ENCODE peak calls at places on chromosome 4, in five cellular contexts. One of them, this sample, is unnamed.

GRCh38 chr4:36317731-36318130 is 36.3 kb downstream of the DTHD1 start:
- DNase-seq in K562: no peak
- DNase-seq in HepG2: no peak
- DNase-seq in GM12878: no peak
- DNase-seq in H1: no peak
- DNase-seq in this sample: no peak

GRCh38 chr4:36349904-36350554 is 68.6 kb downstream of the DTHD1 start:
- DNase-seq in K562: no peak
- DNase-seq in HepG2: no peak
- DNase-seq in GM12878: no peak
- DNase-seq in H1: no peak
- DNase-seq in this sample: no peak

GRCh38 chr4:108072300-108072699 is 82.6 kb downstream of the HADH start:
- DNase-seq in K562: no peak
- DNase-seq in HepG2: no peak
- DNase-seq in GM12878: peak; percentile 38
- DNase-seq in H1: no peak
- DNase-seq in this sample: no peak

GRCh38 chr4:24932831-24933230 is 20.0 kb upstream of the CCDC149 start:
- DNase-seq in K562: no peak
- DNase-seq in HepG2: no peak
- DNase-seq in GM12878: no peak
- DNase-seq in H1: no peak
- DNase-seq in this sample: no peak

GRCh38 chr4:169231647-169232262 is 39.0 kb downstream of the SH3RF1 start:
- DNase-seq in K562: no peak
- DNase-seq in HepG2: no peak
- DNase-seq in GM12878: no peak
- DNase-seq in H1: no peak
- DNase-seq in this sample: no peak

GRCh38 chr4:155967098-155967497 is 13.4 kb upstream of the CTSO start:
- DNase-seq in K562: no peak
- DNase-seq in HepG2: no peak
- DNase-seq in GM12878: no peak
- DNase-seq in H1: no peak
- DNase-seq in this sample: no peak

GRCh38 chr4:53601251-53601764 is 10.0 kb upstream of the LNX1 start:
- DNase-seq in K562: peak; percentile 53
- DNase-seq in HepG2: peak; percentile 27
- DNase-seq in GM12878: no peak
- DNase-seq in H1: peak; percentile 75
- DNase-seq in this sample: no peak

GRCh38 chr4:112747035-112747434 is 110.1 kb downstream of the LARP7 start:
- DNase-seq in K562: no peak
- DNase-seq in HepG2: peak; percentile 3
- DNase-seq in GM12878: no peak
- DNase-seq in H1: no peak
- DNase-seq in this sample: peak; percentile 44

GRCh38 chr4:162499478-162499877 is 335.7 kb upstream of the FSTL5 start:
- DNase-seq in K562: no peak
- DNase-seq in HepG2: no peak
- DNase-seq in GM12878: no peak
- DNase-seq in H1: no peak
- DNase-seq in this sample: no peak

GRCh38 chr4:42327323-42327722 is 70.0 kb upstream of the SHISA3 start:
- DNase-seq in K562: no peak
- DNase-seq in HepG2: no peak
- DNase-seq in GM12878: no peak
- DNase-seq in H1: no peak
- DNase-seq in this sample: no peak

GRCh38 chr4:48947731-48948130 is 38.3 kb upstream of the CWH43 start:
- DNase-seq in K562: peak; percentile 23
- DNase-seq in HepG2: no peak
- DNase-seq in GM12878: no peak
- DNase-seq in H1: no peak
- DNase-seq in this sample: no peak

GRCh38 chr4:24150021-24150420 is 260.2 kb upstream of the PPARGC1A start:
- DNase-seq in K562: no peak
- DNase-seq in HepG2: no peak
- DNase-seq in GM12878: no peak
- DNase-seq in H1: no peak
- DNase-seq in this sample: no peak

GRCh38 chr4:7212101-7212674 is 19.9 kb downstream of the SORCS2 start:
- DNase-seq in K562: no peak
- DNase-seq in HepG2: peak; percentile 38
- DNase-seq in GM12878: no peak
- DNase-seq in H1: no peak
- DNase-seq in this sample: no peak

GRCh38 chr4:182207806-182208483 is 35.3 kb upstream of the TENM3 start:
- DNase-seq in K562: no peak
- DNase-seq in HepG2: no peak
- DNase-seq in GM12878: no peak
- DNase-seq in H1: no peak
- DNase-seq in this sample: no peak

GRCh38 chr4:147076179-147076578 is 130.5 kb upstream of the TTC29 start:
- DNase-seq in K562: peak; percentile 10
- DNase-seq in HepG2: no peak
- DNase-seq in GM12878: no peak
- DNase-seq in H1: no peak
- DNase-seq in this sample: no peak

GRCh38 chr4:7828011-7828720 is 111.5 kb downstream of the AFAP1 start:
- DNase-seq in K562: peak; percentile 18
- DNase-seq in HepG2: no peak
- DNase-seq in GM12878: no peak
- DNase-seq in H1: no peak
- DNase-seq in this sample: no peak

GRCh38 chr4:77031544-77031943 is 44.2 kb downstream of the CCNI start:
- DNase-seq in K562: no peak
- DNase-seq in HepG2: no peak
- DNase-seq in GM12878: no peak
- DNase-seq in H1: no peak
- DNase-seq in this sample: no peak

GRCh38 chr4:139656614-139657486 is 8.8 kb upstream of the MGST2 start:
- DNase-seq in K562: peak; percentile 84
- DNase-seq in HepG2: peak; percentile 76
- DNase-seq in GM12878: no peak
- DNase-seq in H1: peak; percentile 58
- DNase-seq in this sample: peak; percentile 74

GRCh38 chr4:139492429-139492828 is 38.5 kb downstream of the RAB33B start:
- DNase-seq in K562: no peak
- DNase-seq in HepG2: no peak
- DNase-seq in GM12878: no peak
- DNase-seq in H1: no peak
- DNase-seq in this sample: no peak

GRCh38 chr4:154208424-154208823 is 283.2 kb downstream of the DCHS2 start:
- DNase-seq in K562: peak; percentile 78
- DNase-seq in HepG2: no peak
- DNase-seq in GM12878: no peak
- DNase-seq in H1: no peak
- DNase-seq in this sample: peak; percentile 34

GRCh38 chr4:185713272-185713671 is 98.7 kb downstream of the SORBS2 start:
- DNase-seq in K562: no peak
- DNase-seq in HepG2: peak; percentile 62
- DNase-seq in GM12878: no peak
- DNase-seq in H1: no peak
- DNase-seq in this sample: no peak

GRCh38 chr4:52045028-52045427 is 6.1 kb upstream of the SPATA18 start:
- DNase-seq in K562: no peak
- DNase-seq in HepG2: no peak
- DNase-seq in GM12878: no peak
- DNase-seq in H1: no peak
- DNase-seq in this sample: no peak

GRCh38 chr4:90449626-90450025 is 322.4 kb downstream of the CCSER1 start:
- DNase-seq in K562: no peak
- DNase-seq in HepG2: no peak
- DNase-seq in GM12878: no peak
- DNase-seq in H1: no peak
- DNase-seq in this sample: no peak

GRCh38 chr4:159042097-159042605 is 60.7 kb upstream of the RAPGEF2 start:
- DNase-seq in K562: peak; percentile 98
- DNase-seq in HepG2: no peak
- DNase-seq in GM12878: no peak
- DNase-seq in H1: no peak
- DNase-seq in this sample: no peak

GRCh38 chr4:147037089-147037488 is 91.4 kb upstream of the TTC29 start:
- DNase-seq in K562: no peak
- DNase-seq in HepG2: no peak
- DNase-seq in GM12878: no peak
- DNase-seq in H1: no peak
- DNase-seq in this sample: no peak

GRCh38 chr4:108536577-108536976 is 83.8 kb upstream of the RPL34 start:
- DNase-seq in K562: no peak
- DNase-seq in HepG2: no peak
- DNase-seq in GM12878: no peak
- DNase-seq in H1: no peak
- DNase-seq in this sample: no peak

GRCh38 chr4:115729739-115730266 is 616.4 kb upstream of the NDST4 start:
- DNase-seq in K562: no peak
- DNase-seq in HepG2: no peak
- DNase-seq in GM12878: no peak
- DNase-seq in H1: no peak
- DNase-seq in this sample: no peak

GRCh38 chr4:146338512-146338911 is 124.2 kb downstream of the REELD1 start:
- DNase-seq in K562: no peak
- DNase-seq in HepG2: no peak
- DNase-seq in GM12878: no peak
- DNase-seq in H1: no peak
- DNase-seq in this sample: no peak

GRCh38 chr4:149426461-149426860 is 389.2 kb downstream of the IQCM start:
- DNase-seq in K562: no peak
- DNase-seq in HepG2: no peak
- DNase-seq in GM12878: no peak
- DNase-seq in H1: no peak
- DNase-seq in this sample: no peak

GRCh38 chr4:14783011-14783877 is 219.0 kb upstream of the CPEB2 start:
- DNase-seq in K562: no peak
- DNase-seq in HepG2: no peak
- DNase-seq in GM12878: peak; percentile 48
- DNase-seq in H1: no peak
- DNase-seq in this sample: no peak

GRCh38 chr4:155025762-155026457 is 182.5 kb upstream of the NPY2R start:
- DNase-seq in K562: peak; percentile 44
- DNase-seq in HepG2: peak; percentile 48
- DNase-seq in GM12878: no peak
- DNase-seq in H1: peak; percentile 83
- DNase-seq in this sample: peak; percentile 65

DNA sequence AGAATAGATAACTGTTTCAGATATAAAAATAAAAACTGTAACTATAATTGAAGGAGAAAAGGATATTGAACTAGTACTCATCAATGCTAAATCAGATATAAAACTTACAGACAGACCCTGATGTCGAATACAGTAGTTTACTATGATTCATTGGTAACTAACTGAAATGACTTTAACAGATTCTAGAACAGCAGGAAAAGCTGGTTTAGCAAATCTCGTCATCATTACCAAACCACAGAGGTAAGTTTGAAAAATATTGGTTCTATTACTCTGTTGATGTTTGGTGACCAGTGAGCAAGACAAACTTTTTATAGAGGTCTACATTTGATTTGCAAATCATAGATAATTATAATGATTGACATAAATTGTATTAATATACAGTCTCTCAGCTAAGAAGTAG is 551.4 kb upstream of the ADGRL3 start:
- DNase-seq in K562: no peak
- DNase-seq in HepG2: no peak
- DNase-seq in GM12878: no peak
- DNase-seq in H1: no peak
- DNase-seq in this sample: no peak
- TF ChIP-seq SRF in K562: no peak
- TF ChIP-seq SRF in HepG2: no peak
- TF ChIP-seq SRF in GM12878: no peak
- TF ChIP-seq SRF in H1: no peak
- TF ChIP-seq SRF in this sample: no peak

GRCh38 chr4:57100979-57101629 is 9.1 kb downstream of the IGFBP7 start:
- DNase-seq in K562: no peak
- DNase-seq in HepG2: peak; percentile 88
- DNase-seq in GM12878: no peak
- DNase-seq in H1: no peak
- DNase-seq in this sample: no peak
- TF ChIP-seq CTCF in K562: no peak
- TF ChIP-seq CTCF in HepG2: no peak
- TF ChIP-seq CTCF in GM12878: no peak
- TF ChIP-seq CTCF in H1: no peak
- TF ChIP-seq CTCF in this sample: no peak

GRCh38 chr4:186844059-186844681 is 120.5 kb upstream of the FAT1 start:
- DNase-seq in K562: peak; percentile 64
- DNase-seq in HepG2: no peak
- DNase-seq in GM12878: no peak
- DNase-seq in H1: no peak
- DNase-seq in this sample: no peak
- TF ChIP-seq SRF in K562: no peak
- TF ChIP-seq SRF in HepG2: no peak
- TF ChIP-seq SRF in GM12878: no peak
- TF ChIP-seq SRF in H1: no peak
- TF ChIP-seq SRF in this sample: no peak

GRCh38 chr4:37993806-37994205 is 33.6 kb downstream of the PTTG2 start:
- DNase-seq in K562: no peak
- DNase-seq in HepG2: no peak
- DNase-seq in GM12878: no peak
- DNase-seq in H1: no peak
- DNase-seq in this sample: no peak
- TF ChIP-seq CTCF in K562: no peak
- TF ChIP-seq CTCF in HepG2: no peak
- TF ChIP-seq CTCF in GM12878: no peak
- TF ChIP-seq CTCF in H1: no peak
- TF ChIP-seq CTCF in this sample: no peak

GRCh38 chr4:74613266-74613665 is 168.3 kb downstream of the AREG start:
- DNase-seq in K562: no peak
- DNase-seq in HepG2: no peak
- DNase-seq in GM12878: no peak
- DNase-seq in H1: no peak
- DNase-seq in this sample: no peak

GRCh38 chr4:74603186-74603585 is 158.2 kb downstream of the AREG start:
- DNase-seq in K562: no peak
- DNase-seq in HepG2: no peak
- DNase-seq in GM12878: no peak
- DNase-seq in H1: no peak
- DNase-seq in this sample: no peak

GRCh38 chr4:74610491-74610890 is 165.6 kb downstream of the AREG start:
- DNase-seq in K562: no peak
- DNase-seq in HepG2: no peak
- DNase-seq in GM12878: no peak
- DNase-seq in H1: no peak
- DNase-seq in this sample: no peak

GRCh38 chr4:74612837-74613236 is 167.9 kb downstream of the AREG start:
- DNase-seq in K562: no peak
- DNase-seq in HepG2: no peak
- DNase-seq in GM12878: no peak
- DNase-seq in H1: no peak
- DNase-seq in this sample: no peak

GRCh38 chr4:74608151-74608949 is 163.4 kb downstream of the AREG start:
- DNase-seq in K562: peak; percentile 10
- DNase-seq in HepG2: no peak
- DNase-seq in GM12878: no peak
- DNase-seq in H1: no peak
- DNase-seq in this sample: no peak
- TF ChIP-seq SRF in K562: no peak
- TF ChIP-seq SRF in HepG2: no peak
- TF ChIP-seq SRF in GM12878: no peak
- TF ChIP-seq SRF in H1: no peak
- TF ChIP-seq SRF in this sample: no peak

GRCh38 chr4:58732973-58733372 is 1622.8 kb upstream of the IGFBP7 start:
- DNase-seq in K562: no peak
- DNase-seq in HepG2: no peak
- DNase-seq in GM12878: no peak
- DNase-seq in H1: no peak
- DNase-seq in this sample: no peak
- TF ChIP-seq CTCF in K562: no peak
- TF ChIP-seq CTCF in HepG2: no peak
- TF ChIP-seq CTCF in GM12878: no peak
- TF ChIP-seq CTCF in H1: peak; percentile 7
- TF ChIP-seq CTCF in this sample: no peak

This sample was measured in HCT116.